ENCODE peak calls at places on chromosomes 12 and 14, in seven cellular contexts. F is K562; X is CD8-positive, alpha-beta T cell; K is cardiac muscle cell; E is ovary; M is HepG2; I is endothelial cell of umbilical vein. O is an unnamed sample. For H3K4me1 and H3K36me3, the result is how much of the 10 kb centered on the place peaks cover.

GRCh38 chr12:89309815-89310214 is 42.5 kb downstream of the DUSP6 start:
- DNase-seq in F (no peak), X (no peak), K (peak), E (no peak), M (no peak), I (no peak), O (no peak)

GRCh38 chr12:113980537-113981337 is 14.6 kb upstream of the RBM19 start:
- DNase-seq in F (peak), X (no peak), K (peak), E (no peak), M (peak), I (peak), O (no peak)

GRCh38 chr12:97306121-97306520 is 156.5 kb upstream of the RMST start:
- DNase-seq in F (no peak), X (no peak), K (no peak), E (no peak), M (no peak), I (peak), O (no peak)

GRCh38 chr12:43004908-43005307 is 415.4 kb upstream of the PRICKLE1 start:
- DNase-seq in F (no peak), X (no peak), K (peak), E (no peak), M (no peak), I (no peak), O (no peak)

GRCh38 chr14:95515080-95515489 is 1.4 kb downstream of the SYNE3 start:
- DNase-seq in F (no peak), X (no peak), K (no peak), E (peak), M (no peak), I (peak), O (no peak)

GRCh38 chr12:62903151-62903550 is 31.8 kb downstream of the PPM1H start:
- DNase-seq in F (no peak), X (no peak), K (no peak), E (no peak), M (no peak), I (peak), O (no peak)

GRCh38 chr14:96176275-96176674 is 28.4 kb upstream of the BDKRB2 start:
- DNase-seq in F (no peak), X (no peak), K (no peak), E (no peak), M (no peak), I (no peak), O (no peak)

GRCh38 chr14:20387577-20387976 is 25.7 kb downstream of the TEP1 start:
- DNase-seq in F (no peak), X (no peak), K (no peak), E (no peak), M (no peak), I (no peak), O (no peak)

GRCh38 chr14:74620923-74621322 is 8.9 kb upstream of the LTBP2 start:
- DNase-seq in F (no peak), X (no peak), K (no peak), E (no peak), M (no peak), I (no peak), O (no peak)

DNA sequence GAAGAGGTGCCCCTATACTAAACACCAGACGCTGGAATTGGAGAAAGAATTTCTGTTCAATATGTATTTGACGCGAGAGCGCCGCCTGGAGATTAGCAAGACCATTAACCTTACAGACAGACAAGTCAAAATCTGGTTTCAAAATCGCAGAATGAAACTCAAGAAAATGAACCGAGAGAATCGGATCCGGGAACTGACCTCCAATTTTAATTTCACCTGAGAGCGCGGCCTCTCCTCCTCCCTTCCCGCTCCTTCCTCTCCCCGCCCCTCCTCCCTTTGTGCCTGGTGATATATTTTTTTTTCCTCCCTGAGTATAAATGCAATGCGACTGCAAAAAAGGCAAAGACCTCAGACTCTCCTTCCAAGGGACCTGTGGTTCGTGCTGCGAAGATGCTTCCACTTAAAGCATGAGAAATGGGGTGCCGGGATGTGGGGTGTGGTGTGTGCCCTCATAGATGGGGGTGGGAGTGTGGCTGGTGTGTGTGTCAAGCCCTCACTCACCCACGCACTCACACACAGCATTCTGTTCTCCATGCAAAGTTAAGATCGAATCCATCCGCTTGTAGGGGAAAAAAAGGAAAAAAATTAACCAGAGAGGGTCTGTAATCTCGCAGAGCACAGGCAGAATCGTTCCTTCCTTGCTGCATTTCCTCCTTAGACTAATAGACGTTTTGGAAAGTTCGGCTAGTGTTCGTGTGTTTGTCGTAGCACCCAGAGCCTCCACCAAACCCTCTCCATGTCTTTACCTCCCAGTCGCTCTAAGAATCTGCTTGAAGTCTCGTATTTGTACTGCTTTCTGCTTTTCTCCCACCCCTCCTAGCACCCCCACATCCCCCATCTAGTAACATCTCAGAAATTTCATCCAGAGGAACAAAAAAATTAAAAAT is 4.5 kb downstream of the HOXC10 start:
- DNase-seq in F (no peak), X (no peak), K (peak), E (no peak), M (peak), I (peak), O (peak)
- H3K4me1 ChIP-seq in F (under half), X (under half), K (under half), E (under half), M (under half), I (under half), O (under half)

GRCh38 chr12:75491169-75491568 is 10.6 kb downstream of the GLIPR1 start:
- DNase-seq in F (no peak), X (no peak), K (no peak), E (no peak), M (peak), I (no peak), O (no peak)
- H3K36me3 ChIP-seq in F (under half), X (under half), K (under half), E (under half), M (under half), I (under half), O (under half)

GRCh38 chr12:110114596-110114995 is 9.6 kb upstream of the IFT81 start:
- DNase-seq in F (no peak), X (no peak), K (no peak), E (no peak), M (no peak), I (no peak), O (no peak)
- TF ChIP-seq CTCF in F (no peak), X (no peak), K (no peak), E (no peak), M (no peak), I (no peak), O (no peak)

DNA sequence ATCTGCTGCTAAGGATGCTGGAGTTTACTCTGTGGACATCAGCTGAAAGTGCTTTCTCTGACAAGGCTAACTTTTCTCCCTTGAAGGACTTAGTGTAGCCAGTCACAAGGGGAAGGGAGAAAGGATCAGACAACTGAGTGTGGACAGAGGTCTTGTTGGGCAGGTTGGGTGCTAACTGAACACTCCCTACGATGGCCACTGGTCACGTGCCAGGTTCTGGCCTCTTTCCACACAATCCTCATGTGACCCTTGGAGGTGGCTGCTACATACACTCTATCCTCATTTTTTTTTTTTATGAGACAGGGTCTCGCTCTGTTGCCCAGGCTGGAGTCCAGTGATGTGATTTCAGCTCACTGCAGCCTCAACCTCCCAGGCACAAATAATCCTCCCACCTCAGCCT is 39.7 kb downstream of the FOXN4 start:
- DNase-seq in F (no peak), X (no peak), K (no peak), E (no peak), M (no peak), I (no peak), O (no peak)
- H3K4me1 ChIP-seq in F (under half), X (under half), K (under half), E (under half), M (under half), I (under half), O (under half)

GRCh38 chr14:51719970-51720369 is 68.3 kb downstream of the FRMD6 start:
- DNase-seq in F (no peak), X (no peak), K (no peak), E (no peak), M (no peak), I (no peak), O (no peak)
- H3K36me3 ChIP-seq in F (under half), X (under half), K (under half), E (under half), M (under half), I (half or more), O (under half)

DNA sequence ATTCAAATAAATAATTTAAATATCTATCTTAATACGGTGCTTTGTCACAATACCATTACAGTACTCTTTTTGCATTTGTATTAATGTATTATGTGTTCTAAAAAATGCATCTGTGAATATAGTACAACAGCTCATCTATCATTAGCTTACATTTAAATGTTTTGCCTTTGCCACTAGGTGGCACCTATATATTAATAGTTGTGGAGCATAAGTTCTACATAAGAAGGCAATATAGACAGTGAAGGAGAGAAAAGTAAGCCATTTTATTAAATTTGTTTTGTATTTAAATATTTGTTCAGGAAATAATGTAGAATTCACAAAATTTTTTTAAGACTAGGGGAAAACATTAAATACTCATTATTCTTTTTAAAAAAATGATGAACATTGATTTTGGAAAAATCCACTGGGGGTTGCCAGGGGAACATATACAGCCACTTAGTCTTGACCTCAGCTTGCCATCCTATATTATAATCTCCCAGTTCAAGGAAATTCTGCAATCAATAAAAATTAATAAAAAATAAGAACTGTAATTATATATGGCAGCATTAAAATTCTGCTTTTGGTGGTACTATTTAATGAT is 9.8 kb downstream of the CCER1 start:
- DNase-seq in F (no peak), X (no peak), K (peak), E (no peak), M (peak), I (peak), O (no peak)
- TF ChIP-seq CTCF in F (peak), X (peak), K (peak), E (no peak), M (peak), I (peak), O (no peak)

DNA sequence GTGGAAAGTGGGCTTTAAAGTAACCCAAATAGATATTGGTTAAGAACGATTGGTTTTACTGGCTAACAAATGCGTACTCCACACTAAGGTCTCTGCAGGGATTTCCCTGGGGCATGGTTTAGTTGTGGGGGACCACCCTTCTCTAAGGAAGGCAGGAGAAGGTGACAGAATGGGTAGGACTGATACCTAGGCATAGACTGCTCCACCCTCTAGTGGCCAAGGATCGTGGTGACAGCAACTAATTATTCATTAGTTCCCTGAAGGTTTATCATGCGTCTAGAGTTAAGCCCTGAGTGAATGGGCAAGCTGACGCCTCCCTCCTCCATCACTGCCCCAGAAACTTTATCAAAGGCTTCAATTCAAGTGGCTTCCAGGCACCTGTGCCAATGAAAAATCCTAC is 9.1 kb downstream of the FAM181A start:
- DNase-seq in F (peak), X (no peak), K (peak), E (no peak), M (no peak), I (no peak), O (no peak)
- H3K4me1 ChIP-seq in F (under half), X (under half), K (under half), E (under half), M (under half), I (under half), O (under half)

GRCh38 chr12:108564724-108565123 is 2.3 kb downstream of the ISCU start:
- DNase-seq in F (no peak), X (no peak), K (no peak), E (no peak), M (no peak), I (no peak), O (no peak)
- H3K36me3 ChIP-seq in F (half or more), X (under half), K (half or more), E (under half), M (under half), I (under half), O (under half)

DNA sequence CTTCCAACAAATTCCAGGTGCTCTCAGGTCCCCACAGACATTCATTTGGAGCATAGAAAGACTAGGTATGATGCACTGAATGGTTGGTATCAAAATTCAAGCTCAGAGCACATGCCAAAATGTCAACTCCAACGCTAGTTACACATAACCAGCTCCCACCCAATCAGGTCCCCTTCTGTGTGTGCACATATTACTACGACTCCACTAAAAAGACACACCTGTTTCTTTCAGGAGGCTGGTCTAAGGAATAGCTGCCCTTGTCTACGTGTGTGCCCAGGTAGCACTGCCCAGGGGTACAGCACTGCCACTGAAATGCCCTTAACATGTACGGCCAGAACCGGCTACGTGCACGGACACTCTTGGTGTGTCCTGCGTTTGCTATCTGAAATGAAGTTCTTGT is 138.1 kb downstream of the KCNK10 start:
- DNase-seq in F (no peak), X (no peak), K (no peak), E (no peak), M (no peak), I (no peak), O (no peak)
- TF ChIP-seq CTCF in F (no peak), X (no peak), K (no peak), E (no peak), M (no peak), I (no peak), O (no peak)